ENCODE peak calls at places on chromosome 22, in five cellular contexts. L is psoas muscle, T is choroid plexus epithelial cell, F is cardiac muscle cell, M is omental fat pad. O is an unnamed sample.

GRCh38 chr22:49112661-49113626 is 714.7 kb downstream of the BRD1 start:
- DNase-seq in F (no peak), T (no peak), M (peak), L (no peak), O (no peak)

GRCh38 chr22:38471237-38471636 is 3.3 kb downstream of the KDELR3 start:
- DNase-seq in M (no peak), F (no peak), T (no peak), L (no peak), O (no peak)

GRCh38 chr22:25692965-25693565 is 48.9 kb upstream of the MYO18B start:
- DNase-seq in T (no peak), L (no peak), M (no peak), F (no peak), O (no peak)

GRCh38 chr22:36467042-36467810 is 14.2 kb downstream of the TXN2 start:
- DNase-seq in F (peak), T (peak), M (no peak), L (peak), O (no peak)

GRCh38 chr22:37519268-37520195 is at the start of gene CARD10:
- DNase-seq in M (no peak), L (no peak), T (no peak), F (peak), O (no peak)

GRCh38 chr22:48513929-48514328 is 1313.7 kb downstream of the BRD1 start:
- DNase-seq in T (no peak), F (no peak), L (no peak), M (no peak), O (no peak)

GRCh38 chr22:36816635-36817428 is at the start of gene PVALB:
- DNase-seq in T (peak), L (no peak), F (peak), M (no peak), O (no peak)

GRCh38 chr22:30893434-30894370 is 74.9 kb downstream of the MORC2 start:
- DNase-seq in F (no peak), L (no peak), T (no peak), M (no peak), O (no peak)

GRCh38 chr22:25354456-25354855 is 135.0 kb downstream of the CRYBB2 start:
- DNase-seq in L (no peak), M (no peak), F (no peak), T (no peak), O (no peak)

GRCh38 chr22:28048529-28048928 is 129.5 kb upstream of the PITPNB start:
- DNase-seq in F (no peak), T (no peak), M (no peak), L (no peak), O (no peak)

GRCh38 chr22:31825513-31825912 is 71.7 kb downstream of the DEPDC5 start:
- DNase-seq in T (no peak), L (no peak), M (no peak), F (no peak), O (no peak)

GRCh38 chr22:35314161-35314942 is 14.7 kb downstream of the TOM1 start:
- DNase-seq in T (no peak), M (no peak), F (no peak), L (no peak), O (no peak)

GRCh38 chr22:46976598-46976997 is 214.1 kb downstream of the TBC1D22A start:
- DNase-seq in T (no peak), M (no peak), F (no peak), L (no peak), O (no peak)

GRCh38 chr22:38873469-38874411 is 1.7 kb upstream of the CBX6 start:
- DNase-seq in L (no peak), M (no peak), F (no peak), T (no peak), O (peak)

GRCh38 chr22:25987948-25988347 is 181.3 kb upstream of the SEZ6L start:
- DNase-seq in M (no peak), T (no peak), F (no peak), L (no peak), O (no peak)

GRCh38 chr22:46087816-46088277 is 62.5 kb upstream of the PPARA start:
- DNase-seq in F (no peak), M (no peak), T (peak), L (peak), O (no peak)

GRCh38 chr22:20392983-20393704 is 807 bp upstream of the ZNF74 start:
- DNase-seq in L (no peak), F (no peak), M (no peak), T (no peak), O (no peak)

GRCh38 chr22:17922925-17923898 is 101.1 kb downstream of the MICAL3 start:
- DNase-seq in L (no peak), T (peak), F (no peak), M (no peak), O (no peak)

GRCh38 chr22:32337015-32337414 is 20.7 kb upstream of the RFPL3 start:
- DNase-seq in T (no peak), F (no peak), M (no peak), L (no peak), O (no peak)

GRCh38 chr22:46294784-46295183 is 1.9 kb upstream of the GTSE1 start:
- DNase-seq in L (no peak), F (no peak), M (no peak), T (no peak), O (no peak)

GRCh38 chr22:20602589-20603164 is 95.3 kb downstream of the MED15 start:
- DNase-seq in L (no peak), T (no peak), M (no peak), F (no peak), O (no peak)

GRCh38 chr22:42493393-42493792 is 26.2 kb downstream of the RRP7A start:
- DNase-seq in T (no peak), F (no peak), M (no peak), L (no peak), O (no peak)

GRCh38 chr22:22408731-22409696 is 99.5 kb downstream of the ZNF280B start:
- DNase-seq in T (peak), L (no peak), M (no peak), F (no peak), O (no peak)
- TF ChIP-seq CTCF in T (peak), L (no peak), M (no peak), F (peak), O (peak)

DNA sequence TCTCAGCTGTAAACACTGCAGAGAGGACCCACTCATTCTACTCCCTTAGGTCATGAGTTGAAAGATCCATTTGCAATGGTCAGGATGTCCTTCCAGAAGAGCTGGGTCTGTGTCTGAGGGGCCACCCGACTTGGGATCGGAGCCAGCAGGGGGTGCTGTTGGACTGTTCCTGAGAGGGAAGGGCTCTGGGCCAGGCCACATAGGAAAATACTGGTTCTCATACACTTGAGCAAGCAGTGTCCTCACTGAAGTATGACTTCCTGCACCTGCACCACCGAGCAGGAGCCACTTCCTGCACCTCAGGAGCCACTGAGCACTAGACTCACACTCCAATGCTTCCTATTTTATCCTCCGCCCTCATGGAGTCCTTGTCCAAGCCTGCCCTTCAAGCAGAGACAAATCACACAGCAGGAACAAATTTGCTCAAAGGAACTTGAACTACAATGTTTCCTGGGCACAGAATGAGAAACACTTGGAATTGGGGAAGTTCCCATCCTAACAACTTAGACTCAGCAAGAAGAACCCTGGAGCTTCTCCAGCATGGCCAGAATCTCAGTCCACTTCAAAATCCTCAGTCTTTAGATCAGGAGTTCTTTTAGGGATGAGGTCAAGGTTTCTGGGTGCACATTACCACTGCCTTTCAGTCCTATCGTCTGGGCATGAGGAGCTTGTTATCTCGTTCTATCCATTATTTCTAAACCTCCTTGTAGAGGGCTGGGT is 36.6 kb upstream of the VPREB1 start:
- DNase-seq in T (peak), F (peak), L (peak), M (peak), O (peak)
- TF ChIP-seq CTCF in T (peak), F (peak), L (peak), M (no peak), O (peak)

GRCh38 chr22:22720724-22721261 is 76.4 kb downstream of the GGTLC2 start:
- DNase-seq in F (no peak), M (no peak), T (peak), L (no peak), O (peak)

GRCh38 chr22:22717723-22718122 is 73.3 kb downstream of the GGTLC2 start:
- DNase-seq in M (no peak), F (no peak), L (no peak), T (no peak), O (no peak)

GRCh38 chr22:22716136-22716535 is 71.7 kb downstream of the GGTLC2 start:
- DNase-seq in F (no peak), M (no peak), L (no peak), T (no peak), O (no peak)

GRCh38 chr22:22721681-22722309 is 77.4 kb downstream of the GGTLC2 start:
- DNase-seq in F (no peak), L (no peak), M (peak), T (peak), O (peak)

DNA sequence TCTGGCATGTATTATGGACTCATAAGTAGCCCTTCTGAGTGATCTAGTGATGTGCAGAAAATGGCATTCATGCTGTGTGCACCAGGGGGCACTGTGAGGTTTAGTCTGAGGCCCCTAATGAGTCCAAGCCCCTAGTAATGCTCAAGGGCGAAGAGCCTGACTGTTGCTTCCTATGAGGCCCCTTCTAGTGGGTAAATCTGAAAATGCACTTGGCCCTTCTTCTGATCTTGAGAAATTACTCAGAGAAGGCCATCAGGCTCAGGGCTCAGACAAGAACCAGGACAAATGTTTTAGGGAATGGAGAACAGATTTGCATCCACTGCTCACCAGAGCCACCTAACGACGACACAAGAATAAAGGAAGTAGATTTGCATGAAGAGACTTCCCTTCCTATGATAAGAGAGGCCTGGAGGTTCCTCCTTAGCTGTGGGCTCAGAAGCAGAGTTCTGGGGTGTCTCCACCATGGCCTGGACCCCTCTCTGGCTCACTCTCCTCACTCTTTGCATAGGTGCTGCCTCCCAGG is 75.8 kb downstream of the GGTLC2 start:
- DNase-seq in M (no peak), T (peak), F (no peak), L (no peak), O (peak)
- TF ChIP-seq CTCF in M (no peak), T (peak), F (peak), L (no peak), O (peak)

GRCh38 chr22:43800970-43801369 is 11.1 kb downstream of the EFCAB6 start:
- DNase-seq in F (no peak), T (no peak), M (no peak), L (no peak), O (no peak)

GRCh38 chr22:43798492-43798891 is 13.6 kb downstream of the EFCAB6 start:
- DNase-seq in L (no peak), F (no peak), M (no peak), T (no peak), O (no peak)

GRCh38 chr22:43792905-43793304 is 19.2 kb downstream of the EFCAB6 start:
- DNase-seq in L (no peak), T (no peak), M (no peak), F (no peak), O (no peak)

GRCh38 chr22:43796567-43796966 is 15.5 kb downstream of the EFCAB6 start:
- DNase-seq in F (peak), L (no peak), T (peak), M (no peak), O (no peak)

DNA sequence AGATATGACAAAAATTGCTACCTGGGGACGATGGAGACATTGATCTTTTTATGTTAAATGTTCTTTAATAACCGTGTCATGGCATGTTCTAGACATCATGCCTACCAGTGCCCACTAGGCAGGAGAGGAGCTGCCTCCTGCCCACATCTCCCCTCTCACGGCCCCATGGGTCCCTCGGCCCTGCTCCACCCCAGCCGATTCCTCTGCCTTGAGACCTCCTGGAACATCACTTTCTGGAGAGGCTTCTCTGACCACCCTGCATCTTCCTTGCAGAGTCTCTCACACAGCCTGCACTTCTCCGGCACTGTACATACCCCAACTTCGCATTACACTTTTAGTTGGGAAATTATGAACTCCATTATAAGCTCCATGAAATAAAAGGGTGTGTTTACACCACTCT is 16.8 kb downstream of the EFCAB6 start:
- DNase-seq in L (no peak), T (no peak), M (no peak), F (no peak), O (no peak)
- TF ChIP-seq CTCF in L (no peak), T (no peak), M (no peak), F (no peak), O (no peak)

DNA sequence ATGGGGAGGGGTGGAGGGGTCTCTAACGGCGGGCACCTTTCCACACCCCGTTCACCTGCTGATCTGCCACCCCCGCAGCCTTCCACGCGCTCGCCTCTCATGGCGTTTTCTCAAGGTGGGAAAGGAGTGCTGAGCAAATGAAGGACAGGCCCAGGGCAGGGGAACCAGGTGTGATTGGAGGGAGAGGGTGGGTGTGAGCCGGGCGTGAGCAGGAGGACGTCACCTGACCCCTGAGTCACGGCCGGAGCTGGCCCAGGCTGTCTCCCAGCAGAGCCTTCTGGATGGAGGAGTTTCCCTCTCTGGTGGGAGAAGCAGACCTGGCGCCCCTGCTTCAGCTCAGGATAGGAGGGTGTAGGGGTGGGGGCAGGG is 14.0 kb upstream of the ARHGAP8 start:
- DNase-seq in M (no peak), L (no peak), T (peak), F (no peak), O (no peak)
- TF ChIP-seq CTCF in M (no peak), L (no peak), T (no peak), F (no peak), O (no peak)